ENCODE peak calls at places on chromosomes 6 and 20, in six cellular contexts. U, W, Q, I, E and A are unnamed samples. For H3K9me3, the result is how much of the 10 kb centered on the place peaks cover.

GRCh38 chr6:33317418-33317667 is 201 bp downstream of the ZBTB22 start:
- DNase-seq in U (no peak), Q (no peak), I (no peak), W (no peak), E (no peak), A (no peak)

GRCh38 chr6:146700078-146700686 is 101.4 kb downstream of the ADGB start:
- DNase-seq in I (peak), W (peak), U (peak), Q (peak), E (peak), A (peak)

GRCh38 chr20:39888310-39888709 is 800.7 kb downstream of the MAFB start:
- DNase-seq in Q (no peak), I (no peak), E (no peak), U (no peak), W (no peak), A (no peak)

GRCh38 chr6:169853196-169854082 is 102.0 kb downstream of the ERMARD start:
- DNase-seq in W (no peak), I (no peak), U (no peak), Q (peak), E (no peak), A (no peak)

GRCh38 chr6:37600287-37600916 is 97.3 kb downstream of the MDGA1 start:
- DNase-seq in E (no peak), I (no peak), W (no peak), Q (no peak), U (no peak), A (no peak)

GRCh38 chr20:58714340-58714922 is 21.8 kb downstream of the NPEPL1 start:
- DNase-seq in I (no peak), W (peak), Q (peak), U (no peak), E (peak), A (peak)

GRCh38 chr20:12112665-12113064 is 195.0 kb downstream of the BTBD3 start:
- DNase-seq in U (no peak), Q (no peak), E (no peak), W (no peak), I (no peak), A (no peak)

GRCh38 chr6:122400121-122400450 is 634 bp downstream of the HSF2 start:
- DNase-seq in Q (no peak), I (no peak), W (peak), E (no peak), U (no peak), A (no peak)

GRCh38 chr20:53050338-53050737 is 78.2 kb downstream of the TSHZ2 start:
- DNase-seq in Q (no peak), U (no peak), E (no peak), I (no peak), W (no peak), A (no peak)

GRCh38 chr6:133697666-133698065 is 191.2 kb upstream of the TCF21 start:
- DNase-seq in U (no peak), W (no peak), I (no peak), Q (no peak), E (no peak), A (no peak)

GRCh38 chr6:34005845-34006644 is 139.8 kb downstream of the GRM4 start:
- DNase-seq in E (no peak), W (no peak), I (no peak), U (no peak), Q (no peak), A (no peak)

GRCh38 chr20:3887870-3888614 is 1.1 kb upstream of the PANK2 start:
- DNase-seq in E (peak), Q (no peak), W (no peak), I (peak), U (no peak), A (no peak)

GRCh38 chr20:31916724-31917123 is 35.1 kb downstream of the PDRG1 start:
- DNase-seq in W (no peak), E (no peak), Q (no peak), U (no peak), I (no peak), A (no peak)

GRCh38 chr6:84462697-84463096 is 235.3 kb upstream of the CEP162 start:
- DNase-seq in I (peak), U (no peak), E (no peak), Q (no peak), W (no peak), A (no peak)

GRCh38 chr6:62150048-62150663 is 135.9 kb downstream of the KHDRBS2 start:
- DNase-seq in W (no peak), I (peak), Q (peak), U (no peak), E (no peak), A (no peak)

GRCh38 chr6:111256646-111257045 is 169.3 kb downstream of the SLC16A10 start:
- DNase-seq in U (no peak), Q (no peak), I (peak), W (no peak), E (no peak), A (no peak)

GRCh38 chr6:98946877-98947410 is 802 bp downstream of the FBXL4 start:
- DNase-seq in E (peak), U (no peak), W (no peak), Q (peak), I (peak), A (peak)

GRCh38 chr20:4740774-4741431 is 19.2 kb downstream of the PRND start:
- DNase-seq in I (peak), U (no peak), W (peak), E (peak), Q (peak), A (peak)

GRCh38 chr6:34067814-34068213 is 78.1 kb downstream of the GRM4 start:
- DNase-seq in Q (no peak), U (no peak), E (no peak), W (no peak), I (peak), A (no peak)

GRCh38 chr6:51163843-51164529 is 345.3 kb downstream of the TFAP2B start:
- DNase-seq in Q (no peak), I (peak), E (no peak), W (no peak), U (no peak), A (no peak)

GRCh38 chr6:52104979-52105378 is 17.6 kb upstream of the PKHD1 start:
- DNase-seq in U (no peak), Q (no peak), W (no peak), E (no peak), I (peak), A (no peak)

GRCh38 chr6:2140438-2141128 is 104.8 kb downstream of the GMDS start:
- DNase-seq in I (no peak), E (no peak), U (no peak), W (no peak), Q (no peak), A (no peak)

GRCh38 chr20:20371681-20372080 is 3.8 kb downstream of the INSM1 start:
- DNase-seq in I (no peak), U (no peak), Q (no peak), E (no peak), W (no peak), A (no peak)

GRCh38 chr6:83183082-83183828 is 9.8 kb downstream of the PGM3 start:
- DNase-seq in Q (peak), E (no peak), W (no peak), U (peak), I (peak), A (no peak)

GRCh38 chr6:14792118-14792955 is 453.5 kb upstream of the JARID2 start:
- DNase-seq in I (peak), U (no peak), Q (no peak), E (no peak), W (no peak), A (no peak)

GRCh38 chr6:82363368-82364086 is at the start of gene TPBG:
- DNase-seq in Q (peak), I (peak), W (peak), E (peak), U (peak), A (peak)

GRCh38 chr20:51237790-51238189 is 214.9 kb upstream of the KCNG1 start:
- DNase-seq in U (no peak), Q (no peak), I (no peak), E (no peak), W (peak), A (no peak)

GRCh38 chr20:6708010-6708409 is 59.5 kb upstream of the BMP2 start:
- DNase-seq in W (peak), U (peak), I (peak), E (no peak), Q (no peak), A (peak)

GRCh38 chr6:93248591-93248990 is 170.8 kb downstream of the EPHA7 start:
- DNase-seq in I (no peak), Q (no peak), E (no peak), W (no peak), U (no peak), A (no peak)

GRCh38 chr20:62252342-62252966 is 14.1 kb downstream of the OSBPL2 start:
- DNase-seq in E (no peak), Q (no peak), U (no peak), W (no peak), I (peak), A (no peak)

GRCh38 chr6:12584631-12585405 is 131.7 kb upstream of the PHACTR1 start:
- DNase-seq in Q (no peak), U (no peak), E (no peak), I (no peak), W (no peak), A (no peak)

GRCh38 chr20:19974621-19975435 is 42.3 kb upstream of the NAA20 start:
- DNase-seq in W (peak), U (peak), Q (peak), I (peak), E (peak), A (peak)

DNA sequence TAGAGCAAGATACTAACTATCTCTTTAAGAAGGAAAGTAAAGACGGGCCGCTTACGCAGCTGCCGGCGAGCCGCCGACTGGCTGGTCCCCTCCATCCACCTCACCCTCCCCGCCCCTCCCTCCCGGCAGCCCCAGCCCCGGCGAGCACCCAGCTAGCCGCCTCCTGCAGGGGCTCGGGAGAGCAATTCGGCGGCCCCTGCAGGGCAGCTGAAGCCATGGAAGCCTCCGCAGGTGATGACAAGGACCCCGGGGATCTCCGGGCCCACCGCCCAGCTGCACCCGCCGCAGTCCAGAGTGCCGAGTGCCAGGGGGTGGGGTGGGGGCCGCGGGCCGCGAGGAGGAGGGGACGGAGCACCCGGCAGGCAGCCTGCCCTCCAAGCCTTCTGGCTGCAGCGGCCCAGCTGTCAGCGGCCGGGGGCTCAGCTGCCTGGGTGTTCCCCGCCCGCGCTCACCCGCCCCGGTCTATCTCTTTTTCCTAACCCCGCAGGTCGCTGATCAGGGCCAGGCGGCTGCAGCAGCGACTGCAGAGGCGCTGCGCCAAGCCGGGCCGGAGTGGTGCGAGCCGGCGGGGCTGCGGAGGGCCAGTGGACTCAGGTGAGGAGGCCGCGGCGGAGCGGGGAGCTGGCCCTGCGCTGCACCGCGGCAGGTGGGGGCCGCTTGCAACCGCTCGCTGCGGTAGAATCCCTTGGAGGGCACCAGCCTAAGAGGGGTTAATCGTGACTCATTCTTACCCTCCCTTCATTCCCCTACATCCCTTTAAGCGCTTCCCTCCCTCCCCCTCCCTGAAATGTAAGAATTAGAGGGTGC is at the start of gene SNPH:
- DNase-seq in Q (peak), U (peak), I (peak), W (peak), E (peak), A (peak)
- TF ChIP-seq CTCF in Q (no peak), U (no peak), I (no peak), W (no peak), E (no peak), A (no peak)

DNA sequence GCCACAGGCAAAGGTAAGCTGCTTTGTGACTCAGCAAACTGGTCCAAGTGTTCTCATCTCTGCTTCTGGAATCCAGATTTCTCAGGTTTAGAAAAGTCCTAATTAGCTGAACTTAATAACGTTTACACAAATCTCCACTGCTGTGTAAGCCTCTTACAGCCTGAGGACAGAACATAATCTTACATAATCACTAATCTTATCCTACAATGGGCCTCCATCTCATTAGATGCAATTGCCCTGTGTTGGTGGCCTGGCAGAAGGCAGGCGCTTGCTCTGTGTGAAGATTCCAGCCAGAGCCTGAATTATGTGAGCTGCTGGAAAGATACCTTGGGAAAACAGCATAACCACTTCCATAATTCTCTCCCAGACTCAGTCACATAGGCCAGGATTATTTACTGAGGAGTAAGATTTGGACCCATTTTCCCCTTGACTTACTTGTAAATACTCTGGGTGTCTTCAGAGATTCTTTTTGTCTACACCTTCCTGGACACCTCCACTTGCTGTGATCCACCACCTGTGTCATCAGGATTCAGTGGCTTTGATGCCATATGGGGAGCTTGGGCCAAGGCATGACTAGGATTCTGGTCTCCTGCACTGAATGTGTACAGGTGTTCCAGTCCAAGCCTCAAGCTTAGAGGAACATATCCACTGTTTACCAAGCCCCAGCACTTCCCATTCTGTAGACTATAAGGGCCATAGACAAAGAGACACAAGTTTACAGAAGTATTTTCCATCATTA is 104.4 kb downstream of the C6orf118 start:
- DNase-seq in Q (no peak), E (no peak), I (no peak), U (no peak), W (no peak), A (no peak)
- H3K9me3 ChIP-seq in Q (under half), E (under half), I (under half), U (under half), W (under half), A (under half)

DNA sequence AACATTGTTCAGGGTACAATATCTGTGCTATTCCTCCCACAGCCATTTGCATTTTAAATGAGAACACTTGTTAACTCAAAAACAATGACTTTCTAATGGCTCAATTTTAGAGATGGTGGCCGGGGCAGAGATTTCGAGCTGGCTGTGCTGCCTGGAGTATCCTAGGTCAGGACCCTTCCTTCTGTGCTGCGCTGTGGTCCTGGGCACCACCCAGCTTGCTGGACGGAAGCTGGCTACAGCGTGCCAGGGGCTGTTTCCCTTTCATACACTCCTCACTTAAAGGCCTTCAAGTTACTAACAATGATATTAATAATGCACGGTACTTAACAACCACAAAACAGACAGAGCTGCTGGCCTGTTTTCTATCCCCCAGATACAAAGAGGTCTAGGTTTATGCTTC is 194.4 kb upstream of the CST7 start:
- DNase-seq in Q (peak), I (no peak), U (no peak), W (no peak), E (no peak), A (no peak)
- H3K27ac ChIP-seq in Q (no peak), I (no peak), U (no peak), W (no peak), E (no peak), A (peak)

GRCh38 chr6:141677598-141678211 is 455.0 kb upstream of the GJE1 start:
- DNase-seq in E (no peak), U (no peak), W (no peak), Q (no peak), I (peak), A (no peak)

GRCh38 chr6:141675957-141676356 is 456.8 kb upstream of the GJE1 start:
- DNase-seq in W (no peak), E (no peak), U (no peak), I (peak), Q (no peak), A (no peak)
- TF ChIP-seq CTCF in W (peak), E (no peak), U (peak), I (peak), Q (no peak), A (no peak)

DNA sequence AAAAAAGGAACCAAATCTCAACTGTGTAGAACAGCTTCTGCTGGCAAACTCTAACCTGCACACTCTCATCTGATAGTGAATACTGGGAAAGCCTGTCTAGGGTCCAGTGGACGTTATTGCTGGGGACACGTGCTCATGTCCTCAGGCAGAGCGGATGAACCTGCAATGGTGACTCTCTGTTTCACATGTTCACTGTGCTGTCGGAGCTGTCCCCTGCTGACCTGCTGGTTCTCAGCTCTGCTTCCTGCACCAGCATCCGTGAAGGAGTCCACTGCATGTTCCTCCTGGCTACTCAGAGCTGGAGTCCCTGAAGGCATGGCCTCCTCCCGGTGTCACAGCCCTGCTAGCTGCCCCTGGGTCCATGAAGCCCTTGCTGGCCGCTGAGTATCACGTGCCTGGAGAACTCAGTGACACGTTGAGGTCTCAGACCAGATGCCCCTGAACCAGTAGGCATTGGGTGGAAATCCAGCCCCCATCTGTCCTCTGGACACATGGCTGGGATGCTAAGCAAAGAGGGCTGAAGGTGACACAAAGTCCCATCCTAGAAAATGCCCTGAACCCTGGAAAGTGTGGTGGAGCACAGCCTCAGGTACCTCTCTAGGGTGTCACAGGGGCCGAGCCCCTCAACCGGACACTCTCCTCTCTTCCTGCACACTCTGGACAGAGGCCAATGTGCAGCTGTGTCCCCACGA is 54.8 kb upstream of the FRMD1 start:
- DNase-seq in I (no peak), E (peak), U (no peak), W (no peak), Q (no peak), A (no peak)
- H3K9me3 ChIP-seq in I (under half), E (under half), U (under half), W (under half), Q (under half), A (under half)

GRCh38 chr6:31978831-31979230 is 3.0 kb upstream of the C4A start:
- DNase-seq in Q (no peak), W (no peak), E (no peak), I (no peak), U (no peak), A (no peak)
- H3K27ac ChIP-seq in Q (peak), W (no peak), E (no peak), I (no peak), U (no peak), A (no peak)

GRCh38 chr6:25351485-25351884 is 72.3 kb downstream of the CARMIL1 start:
- DNase-seq in W (no peak), Q (no peak), I (no peak), U (no peak), E (no peak), A (no peak)

GRCh38 chr6:25354078-25354940 is 75.1 kb downstream of the CARMIL1 start:
- DNase-seq in Q (no peak), E (no peak), W (no peak), U (no peak), I (no peak), A (no peak)

GRCh38 chr6:25352265-25352664 is 73.1 kb downstream of the CARMIL1 start:
- DNase-seq in W (no peak), I (no peak), U (no peak), Q (no peak), E (no peak), A (no peak)

GRCh38 chr6:25346064-25346463 is 66.9 kb downstream of the CARMIL1 start:
- DNase-seq in I (no peak), U (no peak), W (no peak), E (no peak), Q (no peak), A (no peak)

GRCh38 chr6:25350593-25350992 is 71.4 kb downstream of the CARMIL1 start:
- DNase-seq in U (no peak), Q (no peak), I (no peak), W (no peak), E (no peak), A (no peak)
- TF ChIP-seq CTCF in U (no peak), Q (no peak), I (no peak), W (no peak), E (no peak), A (no peak)

GRCh38 chr20:49281913-49282467 is 4.1 kb upstream of the ZNFX1 start:
- DNase-seq in W (no peak), E (no peak), I (no peak), Q (no peak), U (no peak), A (no peak)

GRCh38 chr20:49280463-49281058 is 2.7 kb upstream of the ZNFX1 start:
- DNase-seq in Q (no peak), E (no peak), I (no peak), U (no peak), W (no peak), A (no peak)

GRCh38 chr20:49279677-49280462 is 2.0 kb upstream of the ZNFX1 start:
- DNase-seq in I (no peak), Q (no peak), U (no peak), W (no peak), E (no peak), A (no peak)

GRCh38 chr20:49282584-49283171 is 4.8 kb upstream of the ZNFX1 start:
- DNase-seq in W (no peak), U (no peak), I (no peak), E (no peak), Q (no peak), A (no peak)

GRCh38 chr20:49281059-49281912 is 3.4 kb upstream of the ZNFX1 start:
- DNase-seq in Q (no peak), I (peak), W (no peak), E (no peak), U (no peak), A (no peak)
- H3K9me3 ChIP-seq in Q (under half), I (under half), W (half or more), E (under half), U (under half), A (under half)

DNA sequence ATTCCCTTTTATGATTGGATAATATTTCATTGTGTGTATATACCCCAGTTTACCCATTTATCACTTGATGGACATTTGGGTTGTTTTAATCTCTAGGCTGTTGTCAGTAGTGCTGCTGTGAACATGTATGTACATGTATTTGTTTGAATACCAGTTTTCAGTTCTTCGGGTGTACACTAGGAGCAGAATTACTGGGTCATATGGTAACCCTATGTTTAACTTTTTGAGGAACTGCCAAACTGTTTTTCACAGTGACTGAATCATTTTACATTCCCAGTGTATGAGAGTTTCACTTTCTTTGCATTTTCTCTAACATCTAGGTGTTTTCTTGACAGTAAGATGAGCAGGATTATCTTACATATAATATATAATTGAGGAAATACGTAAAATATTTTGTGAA is 44.7 kb upstream of the ADIG start:
- DNase-seq in W (no peak), Q (no peak), I (peak), E (no peak), U (no peak), A (no peak)
- H3K27ac ChIP-seq in W (no peak), Q (no peak), I (no peak), E (no peak), U (no peak), A (no peak)